ENCODE peak calls at places on chromosomes 1 and 21, in ten cellular contexts. D is activated T-cell treated with anti-CD3 and anti-CD28 coated beads for 24 hours; X is GM06990; U is activated T-helper 1 cell treated with anti-CD3 and anti-CD28 coated beads, Interleukin-12 subunit alpha, Interleukin-12 subunit beta, Interleukin-2, Interleukin-4 antibody, amounts not matched to agents 30 ng/mL and 10 ng/mL and 1 ng/mL, durations not matched to agents 14 hours and 24 hours and 36 hours; R is dorsolateral prefrontal cortex; G is activated CD4-positive, alpha-beta T cell treated with anti-CD3 and anti-CD28 coated beads for 24 hours; W is NCI-H510A; O is NCI-H1048; I is substantia nigra; J is HTR-8/SVneo. V is an unnamed sample.

GRCh38 chr1:2946291-2946690 is 75.0 kb upstream of the ACTRT2 start:
- DNase-seq in W (no peak), D (no peak), R (peak; percentile 41), U (no peak), J (no peak), X (no peak), O (no peak), I (no peak), G (no peak), V (no peak)

GRCh38 chr1:80248886-80249285 is 1242.4 kb upstream of the ADGRL4 start:
- DNase-seq in U (no peak), D (no peak), O (no peak), R (no peak), J (no peak), I (no peak), X (no peak), G (no peak), W (no peak), V (no peak)

GRCh38 chr1:118266436-118266835 is 81.4 kb upstream of the SPAG17 start:
- DNase-seq in O (no peak), X (no peak), D (no peak), W (no peak), J (no peak), U (no peak), R (no peak), I (no peak), G (no peak), V (no peak)

GRCh38 chr1:14913475-14914155 is 239.9 kb upstream of the TMEM51 start:
- DNase-seq in O (no peak), X (peak; percentile 57), W (peak; percentile 93), D (no peak), I (no peak), R (no peak), J (no peak), G (no peak), U (no peak), V (no peak)

GRCh38 chr1:235399661-235400060 is 32.4 kb downstream of the TBCE start:
- DNase-seq in J (no peak), X (no peak), O (no peak), R (no peak), U (no peak), G (no peak), W (no peak), I (no peak), D (no peak), V (no peak)

GRCh38 chr1:200260587-200261335 is 149.1 kb downstream of the ZNF281 start:
- DNase-seq in D (no peak), J (no peak), U (no peak), X (no peak), O (no peak), I (no peak), R (no peak), W (no peak), G (no peak), V (no peak)

GRCh38 chr1:223017291-223017690 is 125.8 kb downstream of the TLR5 start:
- DNase-seq in W (no peak), U (no peak), J (no peak), D (no peak), R (no peak), G (no peak), I (no peak), X (no peak), O (no peak), V (no peak)

GRCh38 chr1:154941332-154941995 is 4.9 kb upstream of the PMVK start:
- DNase-seq in W (no peak), U (no peak), R (no peak), O (no peak), G (no peak), D (no peak), J (no peak), X (peak; percentile 43), I (no peak), V (no peak)

GRCh38 chr1:201912832-201913231 is 24.1 kb downstream of the SHISA4 start:
- DNase-seq in I (no peak), U (no peak), X (no peak), W (no peak), R (no peak), G (no peak), J (no peak), D (no peak), O (no peak), V (no peak)

GRCh38 chr1:228101614-228101993 is 1.5 kb downstream of the C1orf35 start:
- DNase-seq in J (no peak), R (no peak), U (no peak), D (no peak), W (no peak), I (no peak), O (no peak), X (no peak), G (no peak), V (no peak)

GRCh38 chr1:229557913-229558414 is 543 bp downstream of the ABCB10 start:
- DNase-seq in I (peak; percentile 29), R (peak; percentile 67), J (peak; percentile 23), W (peak; percentile 20), X (peak; percentile 73), U (peak; percentile 32), G (no peak), D (peak; percentile 22), O (no peak), V (peak; percentile 43)

GRCh38 chr1:201259476-201260235 is 23.6 kb upstream of the PKP1 start:
- DNase-seq in R (no peak), I (no peak), U (no peak), O (no peak), W (no peak), X (no peak), D (no peak), J (no peak), G (no peak), V (peak; percentile 6)

GRCh38 chr21:22631066-22631465 is 1632.9 kb downstream of the NCAM2 start:
- DNase-seq in X (no peak), O (no peak), R (no peak), I (no peak), W (no peak), D (no peak), G (no peak), U (no peak), J (no peak), V (no peak)

GRCh38 chr1:206703647-206704046 is 18.9 kb downstream of the MAPKAPK2 start:
- DNase-seq in I (no peak), X (no peak), O (no peak), D (peak; percentile 49), R (no peak), U (peak; percentile 69), W (no peak), G (peak; percentile 39), J (no peak), V (peak; percentile 50)

GRCh38 chr1:23692308-23692871 is 784 bp downstream of the RPL11 start:
- DNase-seq in G (no peak), O (no peak), W (no peak), U (no peak), J (no peak), D (no peak), I (no peak), X (peak; percentile 10), R (no peak), V (no peak)

GRCh38 chr1:211741116-211741515 is 65.7 kb upstream of the NEK2 start:
- DNase-seq in U (no peak), X (no peak), J (no peak), D (no peak), O (no peak), W (no peak), R (no peak), I (no peak), G (no peak), V (no peak)

GRCh38 chr1:31830065-31830464 is 14.2 kb upstream of the SPOCD1 start:
- DNase-seq in R (no peak), G (no peak), U (no peak), I (no peak), D (no peak), J (no peak), O (no peak), X (no peak), W (no peak), V (no peak)

V was measured in activated T-helper 2 cell treated with anti-CD3 and anti-CD28 coated beads, Interferon-gamma antibody, Interleukin-2, Interleukin-4, amounts not matched to agents 10 μg/mL and 5 μg/mL and 100 μg/mL, durations not matched to agents 14 hours and 24 hours and 36 hours.